ENCODE peak calls at places on chromosomes 4 and X, in eight cellular contexts. T, D, J, C, A, U, I and Z are unnamed samples.

GRCh38 chr4:118173956-118174355 is 139.7 kb downstream of the NDST3 start:
- DNase-seq in A (no peak), T (no peak), U (no peak), D (no peak), J (no peak), C (no peak), I (no peak), Z (peak; percentile 4)

GRCh38 chrX:34300871-34301270 is 168.8 kb upstream of the FAM47A start:
- DNase-seq in U (peak; percentile 22), A (no peak), D (peak; percentile 0), J (peak; percentile 3), T (no peak), I (no peak), C (no peak), Z (no peak)

GRCh38 chr4:153223935-153224334 is 19.7 kb downstream of the TRIM2 start:
- DNase-seq in U (no peak), D (no peak), C (no peak), T (no peak), A (no peak), I (no peak), J (no peak), Z (no peak)

GRCh38 chrX:2677764-2678163 is 13.3 kb upstream of the CD99 start:
- DNase-seq in T (peak; percentile 94), D (peak; percentile 40), U (peak; percentile 45), J (peak; percentile 52), I (peak; percentile 84), A (no peak), C (peak; percentile 94), Z (peak; percentile 80)

GRCh38 chr4:13378973-13379759 is 105.0 kb downstream of the RAB28 start:
- DNase-seq in U (no peak), I (no peak), J (no peak), T (no peak), C (no peak), D (no peak), A (no peak), Z (no peak)

GRCh38 chr4:143768007-143768591 is 67.6 kb upstream of the FREM3 start:
- DNase-seq in T (no peak), D (peak; percentile 45), A (no peak), I (no peak), C (no peak), U (no peak), J (no peak), Z (no peak)

GRCh38 chr4:153122855-153123254 is 81.4 kb upstream of the TRIM2 start:
- DNase-seq in I (no peak), T (no peak), C (no peak), U (no peak), D (no peak), J (no peak), A (no peak), Z (no peak)

GRCh38 chr4:61505773-61506640 is 305.9 kb downstream of the ADGRL3 start:
- DNase-seq in D (no peak), T (no peak), I (no peak), C (no peak), U (no peak), A (no peak), J (no peak), Z (no peak)

GRCh38 chr4:69122476-69122875 is 26.2 kb downstream of the UGT2B7 start:
- DNase-seq in T (no peak), I (no peak), U (no peak), A (no peak), C (no peak), D (no peak), J (no peak), Z (no peak)

GRCh38 chrX:40644175-40644574 is 3.2 kb downstream of the CXorf38 start:
- DNase-seq in D (no peak), J (no peak), C (no peak), I (no peak), U (peak; percentile 21), T (no peak), A (no peak), Z (no peak)

GRCh38 chr4:89314291-89314690 is 6.7 kb upstream of the GPRIN3 start:
- DNase-seq in D (no peak), I (no peak), A (no peak), C (no peak), U (no peak), T (no peak), J (no peak), Z (no peak)

GRCh38 chrX:127317159-127317558 is 497.6 kb downstream of the PRR32 start:
- DNase-seq in T (no peak), A (no peak), U (no peak), D (no peak), J (no peak), I (no peak), C (no peak), Z (no peak)

GRCh38 chr4:180028682-180029081 is 2214.5 kb upstream of the TENM3 start:
- DNase-seq in U (no peak), A (no peak), I (no peak), C (no peak), J (no peak), T (no peak), D (peak; percentile 33), Z (no peak)

GRCh38 chrX:14030248-14030592 is 528 bp upstream of the GEMIN8 start:
- DNase-seq in I (no peak), J (no peak), C (no peak), U (no peak), D (no peak), A (no peak), T (no peak), Z (no peak)

GRCh38 chr4:40699648-40700047 is 50.1 kb upstream of the NSUN7 start:
- DNase-seq in D (no peak), A (no peak), U (no peak), J (no peak), T (no peak), I (no peak), C (no peak), Z (peak; percentile 13)

DNA sequence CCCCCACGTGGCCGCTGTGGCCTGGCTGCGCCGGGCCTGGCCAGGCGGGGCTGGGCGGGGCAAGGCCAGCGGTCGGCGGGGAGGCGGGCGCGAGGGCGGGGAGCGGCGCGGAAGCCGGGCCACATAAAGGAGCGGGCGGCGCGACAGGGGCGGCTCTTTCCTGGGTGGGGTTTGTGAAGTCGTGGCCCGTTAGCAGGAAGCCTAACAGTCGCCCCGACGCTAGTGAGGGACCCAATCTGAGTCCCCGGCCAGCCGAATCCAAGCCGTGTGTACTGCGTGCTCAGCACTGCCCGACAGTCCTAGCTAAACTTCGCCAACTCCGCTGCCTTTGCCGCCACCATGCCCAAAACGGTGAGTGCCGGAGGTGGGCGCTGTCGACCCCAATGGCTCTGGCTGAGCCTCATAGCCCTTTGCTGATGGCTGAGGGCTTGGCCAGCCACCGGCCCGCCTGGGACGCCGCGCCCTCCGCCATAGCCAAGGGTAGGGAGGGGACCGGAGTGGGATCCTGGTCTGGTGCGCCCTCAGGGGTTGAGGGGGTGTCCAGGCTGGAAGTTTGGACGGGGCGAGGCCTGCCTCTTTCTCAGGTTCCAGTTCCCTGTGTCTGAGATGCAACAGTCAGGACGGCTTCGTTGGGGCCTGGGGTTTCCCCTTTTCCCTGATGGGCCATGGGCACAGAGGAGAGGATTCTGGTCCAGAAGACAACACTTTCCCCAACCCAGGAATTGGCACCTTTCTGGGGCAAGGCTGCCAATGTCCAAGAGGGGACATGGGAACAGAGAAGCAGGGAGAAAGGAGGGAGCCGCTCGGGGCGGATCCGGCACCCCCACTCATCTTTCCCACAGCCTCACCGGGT is at the start of gene MSN:
- DNase-seq in D (no peak), A (peak; percentile 41), U (peak; percentile 55), C (peak; percentile 36), T (peak; percentile 95), J (peak; percentile 39), I (peak; percentile 77), Z (peak; percentile 37)
- TF ChIP-seq POLR2A in D (no peak), A (peak; percentile 83), U (peak; percentile 72), C (peak; percentile 79), T (no peak), J (peak; percentile 57), I (peak; percentile 49), Z (peak; percentile 79)

GRCh38 chrX:135520553-135521404 is at the start of gene INTS6L:
- DNase-seq in A (peak; percentile 41), J (peak; percentile 88), U (peak; percentile 88), D (peak; percentile 67), I (peak; percentile 78), C (no peak), T (peak; percentile 96), Z (peak; percentile 19)
- TF ChIP-seq POLR2A in A (peak; percentile 99), J (peak; percentile 94), U (peak; percentile 95), D (peak; percentile 83), I (peak; percentile 92), C (no peak), T (peak; percentile 66), Z (peak; percentile 87)

DNA sequence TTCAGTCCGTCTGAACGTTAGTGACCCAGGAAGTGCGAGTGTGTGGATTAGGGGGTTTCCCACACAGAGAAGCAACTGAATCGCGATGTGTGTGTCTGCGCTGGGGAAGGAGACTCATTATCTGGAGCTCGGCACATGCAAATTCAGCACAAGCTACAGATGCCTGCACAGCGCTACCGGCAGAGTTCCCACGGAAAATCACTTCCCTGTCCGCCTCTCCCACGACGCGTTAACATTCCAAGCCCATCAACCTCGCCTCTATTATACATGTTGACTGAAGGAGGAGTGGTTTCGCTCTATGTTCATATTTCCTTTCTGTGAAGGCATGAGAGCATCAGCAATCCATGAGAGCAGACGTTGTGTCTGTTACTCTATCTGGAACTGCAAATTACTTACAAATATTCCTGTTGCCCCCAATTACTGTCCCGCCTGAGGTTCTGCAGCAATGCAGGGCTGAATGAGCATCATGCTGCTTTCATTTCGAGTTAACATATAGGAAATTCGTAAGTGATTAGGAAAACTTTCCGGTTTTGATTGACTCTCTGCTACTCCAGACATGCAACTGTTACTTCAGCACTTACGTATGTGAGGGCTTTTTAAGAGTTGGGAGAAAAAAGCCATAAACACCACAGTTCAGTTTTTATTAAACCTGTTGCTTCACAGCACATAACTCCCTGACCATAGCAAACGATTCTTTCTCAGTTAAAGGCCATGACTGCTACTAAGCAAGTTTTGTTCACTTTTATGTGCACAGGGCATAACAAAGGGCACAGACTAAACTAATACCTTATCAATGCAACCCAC is 15.0 kb upstream of the MTNR1A start:
- DNase-seq in D (no peak), J (no peak), A (no peak), U (no peak), I (no peak), C (no peak), T (no peak), Z (no peak)
- TF ChIP-seq POLR2A in D (no peak), J (no peak), A (no peak), U (no peak), I (no peak), C (no peak), T (no peak), Z (no peak)

DNA sequence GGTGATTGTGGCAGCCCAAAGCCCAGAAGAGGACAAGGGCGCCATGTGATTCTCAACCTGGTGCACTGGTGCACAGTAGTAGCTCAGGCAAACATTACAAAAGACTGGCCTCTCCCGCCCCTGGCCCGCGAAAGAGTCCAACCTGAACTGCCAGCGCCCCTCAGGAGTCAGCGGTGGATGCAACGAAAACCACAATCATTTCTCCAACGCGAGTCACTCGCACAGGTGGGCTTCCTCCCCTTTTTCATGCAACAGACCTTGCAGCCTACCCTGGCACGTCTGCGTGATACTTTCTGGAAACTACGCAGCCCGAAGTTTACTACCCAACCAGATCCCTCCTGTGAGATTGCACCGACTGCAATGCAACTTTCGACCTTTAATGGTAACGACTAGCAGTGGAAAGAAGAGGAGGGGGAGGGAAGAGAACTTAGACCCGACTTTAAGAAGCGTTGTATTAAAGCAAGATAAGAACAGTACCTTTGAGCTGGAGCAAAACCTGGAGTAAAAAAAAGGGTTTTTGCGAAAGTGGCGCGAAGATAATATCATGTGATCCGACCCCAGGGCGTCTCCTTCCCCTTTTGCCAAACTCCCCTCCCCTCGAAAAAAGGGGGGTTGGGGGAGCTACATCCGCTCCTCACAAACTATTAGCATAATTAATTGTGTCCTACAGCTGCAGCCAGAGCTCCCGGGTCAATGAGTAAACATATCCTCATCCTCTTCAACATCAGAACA is 63.3 kb upstream of the CCDC160 start:
- DNase-seq in C (no peak), T (no peak), U (no peak), D (no peak), I (no peak), A (no peak), J (no peak), Z (no peak)
- TF ChIP-seq POLR2A in C (no peak), T (no peak), U (no peak), D (no peak), I (no peak), A (no peak), J (no peak), Z (no peak)